ENCODE peak calls at places on chromosomes 7 and 10, in four cellular contexts. One of them, this sample, is unnamed.
A peak's percentile ranks its signal among the peaks of the same experiment; 100 is the strongest.

GRCh38 chr7:19982841-19983835 is 209.7 kb upstream of the TMEM196 start:
- DNase-seq in WTC11: peak; percentile 74
- DNase-seq in K562: no peak
- DNase-seq in HepG2: peak; percentile 6
- DNase-seq in this sample: peak; percentile 38

GRCh38 chr7:14858866-14859265 is 43.7 kb downstream of the DGKB start:
- DNase-seq in WTC11: no peak
- DNase-seq in K562: no peak
- DNase-seq in HepG2: no peak
- DNase-seq in this sample: no peak

GRCh38 chr10:570631-571565 is 118.6 kb downstream of the DIP2C start:
- DNase-seq in WTC11: no peak
- DNase-seq in K562: no peak
- DNase-seq in HepG2: no peak
- DNase-seq in this sample: no peak

GRCh38 chr7:30142710-30143109 is 7.9 kb downstream of the MTURN start:
- DNase-seq in WTC11: no peak
- DNase-seq in K562: no peak
- DNase-seq in HepG2: peak; percentile 53
- DNase-seq in this sample: no peak

GRCh38 chr7:106417273-106417902 is 132.6 kb upstream of the NAMPT start:
- DNase-seq in WTC11: no peak
- DNase-seq in K562: no peak
- DNase-seq in HepG2: no peak
- DNase-seq in this sample: no peak

GRCh38 chr7:100827330-100828226 is at the start of gene EPHB4:
- DNase-seq in WTC11: peak; percentile 90
- DNase-seq in K562: peak; percentile 89
- DNase-seq in HepG2: peak; percentile 90
- DNase-seq in this sample: no peak

GRCh38 chr7:94284120-94284519 is 110.6 kb upstream of the COL1A2 start:
- DNase-seq in WTC11: no peak
- DNase-seq in K562: no peak
- DNase-seq in HepG2: no peak
- DNase-seq in this sample: no peak

GRCh38 chr10:76540786-76541185 is 1096.8 kb downstream of the KCNMA1 start:
- DNase-seq in WTC11: no peak
- DNase-seq in K562: no peak
- DNase-seq in HepG2: no peak
- DNase-seq in this sample: no peak

GRCh38 chr7:146557971-146558469 is 441.4 kb downstream of the CNTNAP2 start:
- DNase-seq in WTC11: no peak
- DNase-seq in K562: no peak
- DNase-seq in HepG2: no peak
- DNase-seq in this sample: no peak

GRCh38 chr10:16828731-16829175 is 11.5 kb upstream of the RSU1 start:
- DNase-seq in WTC11: no peak
- DNase-seq in K562: no peak
- DNase-seq in HepG2: no peak
- DNase-seq in this sample: no peak

GRCh38 chr7:5533821-5534367 is 110.3 kb upstream of the TNRC18 start:
- DNase-seq in WTC11: no peak
- DNase-seq in K562: no peak
- DNase-seq in HepG2: peak; percentile 73
- DNase-seq in this sample: no peak

GRCh38 chr10:14386202-14386593 is 55.5 kb upstream of the FRMD4A start:
- DNase-seq in WTC11: no peak
- DNase-seq in K562: no peak
- DNase-seq in HepG2: no peak
- DNase-seq in this sample: no peak

GRCh38 chr10:91108820-91109219 is 111.6 kb upstream of the PCGF5 start:
- DNase-seq in WTC11: no peak
- DNase-seq in K562: no peak
- DNase-seq in HepG2: no peak
- DNase-seq in this sample: no peak

GRCh38 chr7:13945670-13946069 is 43.8 kb downstream of the ETV1 start:
- DNase-seq in WTC11: no peak
- DNase-seq in K562: no peak
- DNase-seq in HepG2: no peak
- DNase-seq in this sample: no peak

GRCh38 chr10:54703086-54703485 is 97.9 kb downstream of the PCDH15 start:
- DNase-seq in WTC11: no peak
- DNase-seq in K562: no peak
- DNase-seq in HepG2: no peak
- DNase-seq in this sample: no peak

GRCh38 chr10:13462551-13462950 is 66.3 kb downstream of the BEND7 start:
- DNase-seq in WTC11: no peak
- DNase-seq in K562: no peak
- DNase-seq in HepG2: no peak
- DNase-seq in this sample: no peak

GRCh38 chr7:101575731-101576130 is 53.4 kb downstream of the MYL10 start:
- DNase-seq in WTC11: no peak
- DNase-seq in K562: no peak
- DNase-seq in HepG2: no peak
- DNase-seq in this sample: no peak

GRCh38 chr10:83023647-83024046 is 1115.7 kb upstream of the GHITM start:
- DNase-seq in WTC11: no peak
- DNase-seq in K562: no peak
- DNase-seq in HepG2: no peak
- DNase-seq in this sample: no peak

GRCh38 chr7:55133630-55134392 is 115.0 kb downstream of the EGFR start:
- DNase-seq in WTC11: no peak
- DNase-seq in K562: peak; percentile 62
- DNase-seq in HepG2: peak; percentile 73
- DNase-seq in this sample: no peak

GRCh38 chr7:124106575-124106974 is 73.7 kb upstream of the TMEM229A start:
- DNase-seq in WTC11: no peak
- DNase-seq in K562: no peak
- DNase-seq in HepG2: no peak
- DNase-seq in this sample: no peak

GRCh38 chr10:76352300-76352699 is 920.9 kb downstream of the LRMDA start:
- DNase-seq in WTC11: no peak
- DNase-seq in K562: no peak
- DNase-seq in HepG2: no peak
- DNase-seq in this sample: no peak

GRCh38 chr10:129233351-129234148 is 233.5 kb upstream of the MGMT start:
- DNase-seq in WTC11: no peak
- DNase-seq in K562: no peak
- DNase-seq in HepG2: no peak
- DNase-seq in this sample: no peak

GRCh38 chr10:47253651-47254375 is 46.2 kb upstream of the GDF10 start:
- DNase-seq in WTC11: no peak
- DNase-seq in K562: no peak
- DNase-seq in HepG2: no peak
- DNase-seq in this sample: no peak

GRCh38 chr10:110903280-110904278 is 15.4 kb downstream of the BBIP1 start:
- DNase-seq in WTC11: no peak
- DNase-seq in K562: no peak
- DNase-seq in HepG2: no peak
- DNase-seq in this sample: no peak

GRCh38 chr10:129853236-129853946 is 110.7 kb downstream of the EBF3 start:
- DNase-seq in WTC11: no peak
- DNase-seq in K562: peak; percentile 9
- DNase-seq in HepG2: peak; percentile 25
- DNase-seq in this sample: no peak

GRCh38 chr7:179209-179681 is 13.1 kb upstream of the FAM20C start:
- DNase-seq in WTC11: no peak
- DNase-seq in K562: no peak
- DNase-seq in HepG2: no peak
- DNase-seq in this sample: no peak

GRCh38 chr10:78605800-78606350 is 462.9 kb upstream of the ZMIZ1 start:
- DNase-seq in WTC11: no peak
- DNase-seq in K562: no peak
- DNase-seq in HepG2: peak; percentile 55
- DNase-seq in this sample: no peak

GRCh38 chr10:127922675-127923366 is 15.9 kb downstream of the PTPRE start:
- DNase-seq in WTC11: no peak
- DNase-seq in K562: no peak
- DNase-seq in HepG2: peak; percentile 9
- DNase-seq in this sample: no peak

DNA sequence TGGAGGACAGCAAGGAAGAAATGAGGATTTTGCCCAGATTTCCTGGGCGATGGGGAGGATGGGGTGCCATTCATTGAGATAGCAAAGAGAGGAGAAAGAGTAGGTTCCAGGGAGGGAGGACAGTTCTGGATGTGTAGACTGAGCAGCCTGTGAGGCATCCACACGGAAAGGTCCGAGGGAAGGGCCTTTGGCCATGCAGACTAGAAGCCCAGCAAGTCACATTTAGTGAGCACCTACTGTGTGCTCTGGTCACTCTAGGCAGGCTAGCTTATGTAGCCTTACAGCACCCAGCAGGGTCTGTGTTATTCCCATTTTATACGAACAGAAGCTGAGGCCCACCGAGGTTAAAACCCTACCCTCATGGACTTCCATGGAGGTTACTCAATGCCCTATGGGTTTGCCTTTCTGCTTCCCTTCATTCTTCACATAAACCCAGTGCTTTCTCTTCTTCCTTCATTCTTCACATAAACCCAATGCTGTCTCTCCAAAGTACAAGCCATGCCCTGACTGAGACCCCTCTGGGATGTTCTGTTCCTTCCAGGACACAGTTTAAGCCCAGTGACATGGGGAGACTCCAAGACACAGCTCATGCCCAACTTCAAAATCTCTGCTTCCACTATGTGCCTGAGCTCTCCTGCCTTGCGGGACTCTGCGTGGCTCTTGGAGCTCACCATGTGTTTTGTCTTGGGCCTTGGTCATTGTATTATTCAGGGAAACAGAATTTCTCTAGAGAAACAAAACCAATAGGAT is 13.7 kb downstream of the IL2RA start:
- DNase-seq in WTC11: no peak
- DNase-seq in K562: no peak
- DNase-seq in HepG2: no peak
- DNase-seq in this sample: no peak
- TF ChIP-seq TCF7 in WTC11: no peak
- TF ChIP-seq TCF7 in K562: no peak
- TF ChIP-seq TCF7 in HepG2: no peak
- TF ChIP-seq TCF7 in this sample: no peak

GRCh38 chr7:130930260-130930659 is 196.3 kb upstream of the KLF14 start:
- DNase-seq in WTC11: no peak
- DNase-seq in K562: no peak
- DNase-seq in HepG2: no peak
- DNase-seq in this sample: no peak
- TF ChIP-seq TCF7 in WTC11: no peak
- TF ChIP-seq TCF7 in K562: no peak
- TF ChIP-seq TCF7 in HepG2: no peak
- TF ChIP-seq TCF7 in this sample: no peak

GRCh38 chr7:42831051-42831952 is 80.6 kb downstream of the C7orf25 start:
- DNase-seq in WTC11: peak; percentile 40
- DNase-seq in K562: no peak
- DNase-seq in HepG2: peak; percentile 5
- DNase-seq in this sample: no peak
- TF ChIP-seq TCF7 in WTC11: no peak
- TF ChIP-seq TCF7 in K562: no peak
- TF ChIP-seq TCF7 in HepG2: no peak
- TF ChIP-seq TCF7 in this sample: no peak

GRCh38 chr7:151086802-151087246 is 549 bp downstream of the AGAP3 start:
- DNase-seq in WTC11: peak; percentile 50
- DNase-seq in K562: no peak
- DNase-seq in HepG2: no peak
- DNase-seq in this sample: no peak
- TF ChIP-seq TCF7 in WTC11: no peak
- TF ChIP-seq TCF7 in K562: no peak
- TF ChIP-seq TCF7 in HepG2: no peak
- TF ChIP-seq TCF7 in this sample: no peak

DNA sequence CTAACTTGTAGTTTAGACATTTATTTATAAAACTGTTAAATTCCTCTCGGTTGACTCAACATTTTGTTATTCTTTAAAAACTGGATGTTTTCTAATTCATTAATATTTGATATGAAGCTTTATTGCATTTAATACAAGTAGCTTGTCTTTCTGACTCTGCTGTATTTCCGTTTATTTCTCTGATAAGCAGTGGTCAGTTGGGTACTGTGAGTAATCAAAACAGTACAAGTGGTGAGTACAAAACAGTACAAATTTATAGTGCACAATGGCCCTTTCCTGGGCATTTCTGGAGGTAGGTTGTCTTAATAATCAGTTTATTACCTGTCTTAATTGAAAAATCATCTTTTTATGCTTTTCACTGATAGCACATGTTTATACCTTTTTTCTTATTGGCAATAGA is 182.7 kb downstream of the CCSER2 start:
- DNase-seq in WTC11: no peak
- DNase-seq in K562: no peak
- DNase-seq in HepG2: no peak
- DNase-seq in this sample: no peak
- TF ChIP-seq TCF7 in WTC11: no peak
- TF ChIP-seq TCF7 in K562: no peak
- TF ChIP-seq TCF7 in HepG2: no peak
- TF ChIP-seq TCF7 in this sample: no peak

GRCh38 chr7:125511310-125511709 is 581.7 kb upstream of the POT1 start:
- DNase-seq in WTC11: no peak
- DNase-seq in K562: no peak
- DNase-seq in HepG2: no peak
- DNase-seq in this sample: no peak

GRCh38 chr7:125512373-125512772 is 582.7 kb upstream of the POT1 start:
- DNase-seq in WTC11: no peak
- DNase-seq in K562: no peak
- DNase-seq in HepG2: no peak
- DNase-seq in this sample: no peak

DNA sequence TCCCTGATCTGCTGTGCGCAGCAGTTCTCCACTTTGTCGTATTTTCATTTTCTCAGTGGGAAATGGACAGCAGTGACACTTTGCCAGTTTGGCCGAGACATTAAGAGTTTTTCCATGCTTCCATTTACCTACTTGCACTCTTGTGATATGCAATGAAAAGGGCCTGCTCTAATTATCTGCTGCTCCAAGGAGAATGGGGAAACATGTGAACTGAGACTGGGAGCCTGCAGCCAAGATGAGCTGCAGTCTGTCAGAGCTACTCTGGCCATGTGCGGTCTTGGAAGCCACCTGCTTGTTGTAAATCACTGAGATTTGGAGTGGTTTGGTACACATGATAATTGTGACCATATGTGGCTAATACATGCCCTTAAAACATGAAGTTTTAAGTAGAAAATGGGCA is 586.6 kb upstream of the POT1 start:
- DNase-seq in WTC11: no peak
- DNase-seq in K562: no peak
- DNase-seq in HepG2: no peak
- DNase-seq in this sample: no peak
- TF ChIP-seq TCF7 in WTC11: no peak
- TF ChIP-seq TCF7 in K562: no peak
- TF ChIP-seq TCF7 in HepG2: no peak
- TF ChIP-seq TCF7 in this sample: no peak